ENCODE peak calls at places on chromosomes 7 and 10, in four cellular contexts. S is H1, W is mesendoderm, R is IMR-90. H is an unnamed sample.

GRCh38 chr10:108653466-108653865 is 1269.8 kb downstream of the XPNPEP1 start:
- DNase-seq in S (no peak), W (no peak), R (no peak), H (no peak)

GRCh38 chr7:71488308-71488707 is 356.4 kb downstream of the GALNT17 start:
- DNase-seq in S (no peak), W (no peak), R (no peak), H (peak)

GRCh38 chr10:57096044-57096443 is 735.0 kb upstream of the ZWINT start:
- DNase-seq in S (no peak), W (no peak), R (no peak), H (no peak)

GRCh38 chr10:117552156-117552620 is 9.6 kb downstream of the EMX2 start:
- DNase-seq in S (no peak), W (peak), R (no peak), H (peak)

GRCh38 chr10:3631709-3632330 is 153.2 kb downstream of the KLF6 start:
- DNase-seq in S (no peak), W (no peak), R (peak), H (no peak)

GRCh38 chr7:81499262-81500116 is 270.4 kb downstream of the HGF start:
- DNase-seq in S (no peak), W (peak), R (peak), H (no peak)

GRCh38 chr7:158957507-158957900 is 101.1 kb downstream of the DYNC2I1 start:
- DNase-seq in S (no peak), W (no peak), R (no peak), H (no peak)

GRCh38 chr10:5079836-5080235 is 14.4 kb upstream of the AKR1C3 start:
- DNase-seq in S (no peak), W (no peak), R (no peak), H (no peak)

GRCh38 chr7:76244781-76245391 is 43.2 kb downstream of the SRRM3 start:
- DNase-seq in S (no peak), W (no peak), R (no peak), H (no peak)

GRCh38 chr10:13117842-13118783 is 18.1 kb downstream of the OPTN start:
- DNase-seq in S (no peak), W (no peak), R (no peak), H (no peak)

GRCh38 chr7:87330942-87331341 is 14.5 kb upstream of the CROT start:
- DNase-seq in S (no peak), W (peak), R (no peak), H (no peak)

GRCh38 chr10:107814865-107815487 is 650.5 kb upstream of the SORCS1 start:
- DNase-seq in S (peak), W (peak), R (peak), H (peak)

GRCh38 chr10:26803849-26804248 is 56.9 kb downstream of the ABI1 start:
- DNase-seq in S (no peak), W (no peak), R (no peak), H (no peak)

GRCh38 chr7:107691713-107692112 is 31.1 kb downstream of the SLC26A4 start:
- DNase-seq in S (no peak), W (no peak), R (peak), H (no peak)

GRCh38 chr7:28587211-28587610 is 174.9 kb downstream of the CREB5 start:
- DNase-seq in S (no peak), W (no peak), R (peak), H (no peak)

GRCh38 chr7:13044309-13044708 is 356.9 kb downstream of the ARL4A start:
- DNase-seq in S (no peak), W (peak), R (no peak), H (no peak)

GRCh38 chr7:24346129-24346528 is 62.1 kb downstream of the NPY start:
- DNase-seq in S (no peak), W (no peak), R (no peak), H (no peak)

GRCh38 chr7:66145404-66145843 is 30.8 kb downstream of the CRCP start:
- DNase-seq in S (no peak), W (no peak), R (peak), H (no peak)

GRCh38 chr7:30923774-30924413 is 12.2 kb downstream of the AQP1 start:
- DNase-seq in S (no peak), W (no peak), R (no peak), H (peak)

GRCh38 chr7:1662767-1663166 is 7.3 kb upstream of the ELFN1 start:
- DNase-seq in S (no peak), W (no peak), R (no peak), H (peak)

GRCh38 chr10:78925800-78926319 is 142.9 kb upstream of the ZMIZ1 start:
- DNase-seq in S (no peak), W (no peak), R (peak), H (no peak)

GRCh38 chr10:24238527-24239247 is 29.7 kb downstream of the KIAA1217 start:
- DNase-seq in S (no peak), W (peak), R (no peak), H (no peak)

GRCh38 chr7:2193120-2193519 is 39.6 kb downstream of the MAD1L1 start:
- DNase-seq in S (no peak), W (no peak), R (no peak), H (peak)

GRCh38 chr10:69957516-69958231 is 95.0 kb upstream of the MACROH2A2 start:
- DNase-seq in S (no peak), W (no peak), R (no peak), H (peak)

GRCh38 chr7:107219563-107220244 is 50.9 kb downstream of the HBP1 start:
- DNase-seq in S (no peak), W (no peak), R (no peak), H (no peak)

GRCh38 chr10:45058992-45059561 is 58.4 kb downstream of the ZNF22 start:
- DNase-seq in S (no peak), W (no peak), R (no peak), H (no peak)

GRCh38 chr7:35267372-35267771 is 13.5 kb upstream of the TBX20 start:
- DNase-seq in S (no peak), W (no peak), R (no peak), H (no peak)

GRCh38 chr10:32259551-32259950 is 87.4 kb downstream of the EPC1 start:
- DNase-seq in S (no peak), W (no peak), R (no peak), H (no peak)

GRCh38 chr10:96921655-96922054 is 89.6 kb downstream of the LCOR start:
- DNase-seq in S (no peak), W (no peak), R (no peak), H (no peak)

GRCh38 chr10:13503745-13504463 is 24.9 kb downstream of the BEND7 start:
- DNase-seq in S (no peak), W (no peak), R (peak), H (no peak)

GRCh38 chr10:8052344-8052969 is 2.0 kb upstream of the GATA3 start:
- DNase-seq in S (no peak), W (no peak), R (no peak), H (no peak)

GRCh38 chr7:27119412-27119911 is 11.1 kb downstream of the HOXA4 start:
- DNase-seq in S (no peak), W (no peak), R (peak), H (no peak)

GRCh38 chr7:139598642-139599041 is 75.2 kb downstream of the CLEC2L start:
- DNase-seq in S (no peak), W (no peak), R (no peak), H (no peak)

GRCh38 chr10:130792096-130792845 is 519.2 kb downstream of the TCERG1L start:
- DNase-seq in S (no peak), W (no peak), R (no peak), H (no peak)

GRCh38 chr10:129095980-129096339 is 371.1 kb upstream of the MGMT start:
- DNase-seq in S (no peak), W (no peak), R (peak), H (no peak)

GRCh38 chr10:129094813-129095212 is 372.2 kb upstream of the MGMT start:
- DNase-seq in S (no peak), W (no peak), R (no peak), H (no peak)

GRCh38 chr10:129097776-129098175 is 369.3 kb upstream of the MGMT start:
- DNase-seq in S (no peak), W (no peak), R (no peak), H (no peak)

GRCh38 chr10:129098517-129098916 is 368.5 kb upstream of the MGMT start:
- DNase-seq in S (no peak), W (no peak), R (no peak), H (no peak)

GRCh38 chr10:129096340-129096984 is 370.6 kb upstream of the MGMT start:
- DNase-seq in S (no peak), W (no peak), R (peak), H (no peak)
- H3K56ac ChIP-seq in S (no peak), W (no peak), R (no peak), H (no peak)

GRCh38 chr10:103985726-103986125 is 18.8 kb downstream of the SLK start:
- DNase-seq in S (no peak), W (no peak), R (peak), H (no peak)
- H3K4ac ChIP-seq in S (no peak), W (no peak), R (no peak), H (no peak)

DNA sequence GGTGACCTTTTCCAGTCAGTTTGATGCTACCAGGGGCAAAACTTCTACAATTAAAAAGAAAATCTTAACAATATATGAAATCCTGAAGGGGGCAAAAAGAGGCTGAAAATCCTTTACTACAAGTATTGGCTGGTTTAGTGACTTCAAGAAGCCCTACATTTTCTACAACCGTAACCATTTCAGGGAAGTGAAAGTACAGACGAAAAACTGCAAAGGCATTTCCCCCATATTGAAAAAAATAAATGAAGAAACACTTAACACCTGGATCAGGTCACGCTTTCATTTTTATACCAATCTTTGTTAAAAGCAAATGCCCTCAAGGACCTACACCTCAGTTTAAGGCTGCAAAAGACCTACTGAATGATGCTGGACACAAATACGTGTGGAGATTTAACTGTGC is 38.6 kb downstream of the IL6 start:
- DNase-seq in S (no peak), W (no peak), R (no peak), H (no peak)
- H3K56ac ChIP-seq in S (no peak), W (no peak), R (no peak), H (no peak)

GRCh38 chr7:73681031-73681430 is 2.2 kb downstream of the DNAJC30 start:
- DNase-seq in S (no peak), W (no peak), R (peak), H (no peak)

GRCh38 chr7:73682745-73683055 is 553 bp downstream of the DNAJC30 start:
- DNase-seq in S (no peak), W (no peak), R (no peak), H (no peak)

GRCh38 chr7:73683916-73684693 is 708 bp downstream of the BUD23 start:
- DNase-seq in S (no peak), W (no peak), R (no peak), H (no peak)

GRCh38 chr7:73685311-73685710 is 1.9 kb downstream of the BUD23 start:
- DNase-seq in S (no peak), W (no peak), R (no peak), H (no peak)

GRCh38 chr7:73683056-73683915 is at the start of the genes BUD23 and DNAJC30:
- DNase-seq in S (peak), W (peak), R (peak), H (peak)
- H3K4ac ChIP-seq in S (peak), W (no peak), R (peak), H (no peak)

DNA sequence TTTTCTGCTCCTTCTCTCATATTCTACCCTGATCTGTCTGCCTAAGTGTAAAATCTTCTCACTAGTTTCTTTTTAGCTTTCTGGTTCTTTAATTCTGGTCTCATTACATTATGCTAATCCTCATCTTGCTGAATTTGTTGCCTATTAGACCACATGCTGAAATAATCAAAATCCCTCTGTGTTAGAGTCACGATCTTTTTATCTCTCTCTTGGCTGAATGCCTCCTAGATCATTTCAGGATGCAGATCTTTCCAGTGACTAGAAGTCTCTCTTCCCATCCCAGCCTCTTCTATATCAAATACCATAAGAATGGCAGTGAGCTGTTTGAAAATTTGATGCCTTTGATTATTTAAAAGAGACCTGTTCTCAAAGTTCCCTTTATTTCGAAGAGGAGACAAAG is 661.9 kb downstream of the SORCS1 start:
- DNase-seq in S (no peak), W (no peak), R (no peak), H (no peak)
- H3K56ac ChIP-seq in S (no peak), W (no peak), R (no peak), H (no peak)

GRCh38 chr10:119737039-119737663 is 11.3 kb downstream of the INPP5F start:
- DNase-seq in S (no peak), W (peak), R (no peak), H (no peak)

GRCh38 chr10:119740096-119740495 is 14.2 kb downstream of the INPP5F start:
- DNase-seq in S (no peak), W (no peak), R (no peak), H (no peak)

GRCh38 chr10:119737827-119738226 is 12.0 kb downstream of the INPP5F start:
- DNase-seq in S (no peak), W (peak), R (peak), H (no peak)

GRCh38 chr10:119736220-119736619 is 10.4 kb downstream of the INPP5F start:
- DNase-seq in S (no peak), W (no peak), R (no peak), H (no peak)

GRCh38 chr10:119738962-119739361 is 13.1 kb downstream of the INPP5F start:
- DNase-seq in S (no peak), W (no peak), R (no peak), H (no peak)
- H3K4ac ChIP-seq in S (no peak), W (no peak), R (peak), H (no peak)

GRCh38 chr10:28509286-28509685 is 23.6 kb upstream of the WAC start:
- DNase-seq in S (no peak), W (no peak), R (no peak), H (no peak)
- H3K56ac ChIP-seq in S (no peak), W (no peak), R (no peak), H (no peak)

H was measured in H9.